ENCODE peak calls at places on chromosomes 11 and 22, in eight cellular contexts. M, I, E, H, O, L, B and N are unnamed samples.

GRCh38 chr11:125954123-125954944 is 8.5 kb downstream of the VSIG10L2 start:
- DNase-seq in M (no peak), I (no peak), E (no peak), H (no peak), O (no peak), L (no peak), B (no peak), N (no peak)

GRCh38 chr22:31680764-31681624 is 19.0 kb upstream of the PISD start:
- DNase-seq in M (no peak), I (peak), E (no peak), H (no peak), O (no peak), L (peak), B (no peak), N (no peak)

GRCh38 chr22:23969071-23969470 is 2.4 kb downstream of the DDTL start:
- DNase-seq in M (no peak), I (no peak), E (no peak), H (no peak), O (no peak), L (no peak), B (no peak), N (no peak)

GRCh38 chr11:116792144-116792868 is 627 bp upstream of the APOA5 start:
- DNase-seq in M (no peak), I (no peak), E (no peak), H (no peak), O (no peak), L (no peak), B (no peak), N (no peak)

GRCh38 chr22:47625013-47625385 is 862.5 kb downstream of the TBC1D22A start:
- DNase-seq in M (no peak), I (no peak), E (no peak), H (no peak), O (no peak), L (no peak), B (no peak), N (no peak)

GRCh38 chr11:130675456-130675855 is 227.0 kb downstream of the ADAMTS15 start:
- DNase-seq in M (no peak), I (peak), E (peak), H (no peak), O (peak), L (no peak), B (no peak), N (no peak)

GRCh38 chr22:49569286-49570031 is 258.2 kb downstream of the BRD1 start:
- DNase-seq in M (no peak), I (peak), E (no peak), H (no peak), O (no peak), L (no peak), B (no peak), N (no peak)

GRCh38 chr11:30254307-30255298 is 23.8 kb downstream of the FSHB start:
- DNase-seq in M (no peak), I (no peak), E (no peak), H (peak), O (no peak), L (no peak), B (no peak), N (no peak)

GRCh38 chr11:1368216-1368615 is 21.5 kb upstream of the BRSK2 start:
- DNase-seq in M (no peak), I (no peak), E (no peak), H (no peak), O (no peak), L (no peak), B (no peak), N (no peak)

GRCh38 chr11:75400110-75400865 is 970 bp downstream of the RPS3 start:
- DNase-seq in M (no peak), I (no peak), E (no peak), H (no peak), O (no peak), L (no peak), B (no peak), N (no peak)

GRCh38 chr11:125102544-125102943 is 8.9 kb downstream of the TMEM218 start:
- DNase-seq in M (no peak), I (no peak), E (no peak), H (no peak), O (peak), L (no peak), B (no peak), N (no peak)

GRCh38 chr11:71490044-71490730 is 36.9 kb upstream of the KRTAP5-7 start:
- DNase-seq in M (no peak), I (no peak), E (no peak), H (no peak), O (no peak), L (no peak), B (no peak), N (no peak)

GRCh38 chr22:26485013-26485412 is 1.3 kb downstream of the SRRD start:
- DNase-seq in M (no peak), I (no peak), E (no peak), H (no peak), O (no peak), L (no peak), B (no peak), N (no peak)

GRCh38 chr11:129814244-129814992 is 1.2 kb upstream of the TMEM45B start:
- DNase-seq in M (no peak), I (no peak), E (peak), H (no peak), O (no peak), L (no peak), B (no peak), N (no peak)

GRCh38 chr11:44329472-44330230 is 19.7 kb upstream of the ALX4 start:
- DNase-seq in M (no peak), I (no peak), E (no peak), H (no peak), O (no peak), L (no peak), B (no peak), N (no peak)

GRCh38 chr22:27959335-27960090 is 40.5 kb upstream of the PITPNB start:
- DNase-seq in M (no peak), I (no peak), E (no peak), H (no peak), O (no peak), L (no peak), B (no peak), N (no peak)

GRCh38 chr22:49151256-49152131 is 676.2 kb downstream of the BRD1 start:
- DNase-seq in M (no peak), I (no peak), E (no peak), H (no peak), O (no peak), L (no peak), B (no peak), N (no peak)

GRCh38 chr11:118922745-118923627 is 2.7 kb downstream of the BCL9L start:
- DNase-seq in M (no peak), I (no peak), E (no peak), H (no peak), O (no peak), L (no peak), B (no peak), N (no peak)

GRCh38 chr11:64804346-64805210 is 1.6 kb upstream of the MAP4K2 start:
- DNase-seq in M (no peak), I (no peak), E (no peak), H (no peak), O (no peak), L (no peak), B (no peak), N (no peak)

GRCh38 chr11:12680246-12680939 is 6.2 kb downstream of the TEAD1 start:
- DNase-seq in M (no peak), I (peak), E (peak), H (peak), O (peak), L (peak), B (peak), N (no peak)

GRCh38 chr11:38593649-38594048 is 1995.6 kb upstream of the RAG2 start:
- DNase-seq in M (no peak), I (no peak), E (no peak), H (no peak), O (no peak), L (no peak), B (no peak), N (no peak)

GRCh38 chr11:107468596-107468995 is 11.0 kb upstream of the CWF19L2 start:
- DNase-seq in M (no peak), I (no peak), E (peak), H (no peak), O (peak), L (no peak), B (no peak), N (no peak)

GRCh38 chr11:69368119-69368880 is 74.3 kb downstream of the MYEOV start:
- DNase-seq in M (no peak), I (no peak), E (no peak), H (no peak), O (no peak), L (peak), B (no peak), N (no peak)

GRCh38 chr11:6622261-6623171 is 3.3 kb upstream of the TPP1 start:
- DNase-seq in M (no peak), I (no peak), E (no peak), H (no peak), O (no peak), L (no peak), B (no peak), N (no peak)

GRCh38 chr11:20854214-20854613 is 184.8 kb downstream of the NELL1 start:
- DNase-seq in M (no peak), I (no peak), E (no peak), H (peak), O (no peak), L (no peak), B (no peak), N (no peak)

GRCh38 chr11:134036484-134037092 is 32.3 kb upstream of the JAM3 start:
- DNase-seq in M (no peak), I (no peak), E (no peak), H (no peak), O (no peak), L (no peak), B (no peak), N (no peak)

GRCh38 chr11:70153133-70153727 is 49.9 kb upstream of the FADD start:
- DNase-seq in M (no peak), I (no peak), E (no peak), H (peak), O (no peak), L (no peak), B (no peak), N (no peak)

GRCh38 chr11:3046641-3047040 is 10.6 kb downstream of the CARS1 start:
- DNase-seq in M (no peak), I (no peak), E (no peak), H (no peak), O (no peak), L (no peak), B (no peak), N (no peak)

GRCh38 chr22:22103078-22103593 is 120.5 kb upstream of the TOP3B start:
- DNase-seq in M (no peak), I (no peak), E (peak), H (peak), O (no peak), L (no peak), B (no peak), N (no peak)

GRCh38 chr11:44979536-44980399 is 29.1 kb upstream of the TP53I11 start:
- DNase-seq in M (no peak), I (peak), E (no peak), H (peak), O (no peak), L (peak), B (peak), N (no peak)

GRCh38 chr11:115334932-115335788 is 169.1 kb downstream of the CADM1 start:
- DNase-seq in M (peak), I (no peak), E (no peak), H (peak), O (no peak), L (no peak), B (no peak), N (peak)

GRCh38 chr22:48778308-48779195 is 1049.1 kb downstream of the BRD1 start:
- DNase-seq in M (no peak), I (no peak), E (no peak), H (no peak), O (no peak), L (no peak), B (no peak), N (no peak)

GRCh38 chr11:57778318-57779037 is 16.9 kb downstream of the CTNND1 start:
- DNase-seq in M (no peak), I (peak), E (peak), H (no peak), O (peak), L (peak), B (peak), N (no peak)

GRCh38 chr11:60970369-60970774 is 1.1 kb upstream of the CD6 start:
- DNase-seq in M (peak), I (peak), E (peak), H (peak), O (peak), L (peak), B (peak), N (peak)

GRCh38 chr11:33533668-33534067 is 167.0 kb downstream of the C11orf91 start:
- DNase-seq in M (no peak), I (no peak), E (no peak), H (no peak), O (no peak), L (no peak), B (no peak), N (no peak)

GRCh38 chr22:43884600-43885318 is 7.1 kb downstream of the PNPLA5 start:
- DNase-seq in M (peak), I (peak), E (peak), H (peak), O (peak), L (peak), B (peak), N (peak)

DNA sequence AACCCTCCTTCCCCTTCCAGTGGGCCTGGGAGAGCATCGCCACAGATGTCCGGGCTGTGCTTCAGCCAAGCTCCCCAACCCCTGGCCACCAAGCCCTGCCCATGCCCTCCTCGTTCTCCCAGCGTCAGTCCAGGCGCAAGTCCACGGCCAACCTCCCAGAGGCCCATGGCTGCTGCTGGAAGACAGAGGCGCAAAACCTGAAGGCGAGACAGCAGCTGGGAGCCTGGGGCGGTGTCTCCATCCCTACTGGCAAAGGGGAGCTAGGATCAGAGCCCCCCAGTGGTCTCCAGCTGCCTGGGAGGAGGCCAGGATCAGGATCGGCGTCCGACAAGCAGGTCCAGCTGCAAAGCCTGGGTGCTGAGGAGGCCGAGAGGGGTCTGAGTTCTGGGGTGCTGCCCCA is 1.9 kb downstream of the TSGA10IP start:
- DNase-seq in M (no peak), I (no peak), E (no peak), H (no peak), O (no peak), L (no peak), B (no peak), N (no peak)
- TF ChIP-seq CTCF in M (no peak), I (no peak), E (no peak), H (no peak), O (no peak), L (no peak), B (no peak), N (no peak)

GRCh38 chr11:76512851-76513653 is 68.2 kb downstream of the EMSY start:
- DNase-seq in M (no peak), I (no peak), E (no peak), H (peak), O (no peak), L (no peak), B (no peak), N (no peak)
- TF ChIP-seq CTCF in M (peak), I (peak), E (peak), H (peak), O (no peak), L (peak), B (peak), N (no peak)

DNA sequence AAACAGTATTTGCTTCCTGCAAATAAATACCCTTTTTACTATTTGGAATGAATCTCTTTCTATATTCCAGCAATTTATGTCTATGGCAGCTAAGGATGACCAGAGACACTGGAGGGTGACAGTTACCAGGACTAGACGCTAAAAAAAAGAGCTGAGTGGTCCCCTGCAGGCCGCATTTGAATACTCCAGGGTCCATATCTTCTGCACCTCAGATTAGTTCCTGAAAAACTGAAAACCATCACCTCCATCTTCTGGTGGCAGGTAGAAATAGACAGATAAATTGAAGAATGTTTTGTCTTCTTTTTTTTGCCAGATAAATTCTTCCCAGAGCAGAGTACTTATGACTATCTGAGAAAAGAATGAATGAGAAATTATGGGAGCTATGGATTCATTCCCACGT is 145.6 kb downstream of the CSNK2A3 start:
- DNase-seq in M (no peak), I (no peak), E (no peak), H (peak), O (no peak), L (no peak), B (no peak), N (no peak)
- TF ChIP-seq CTCF in M (peak), I (no peak), E (peak), H (peak), O (no peak), L (no peak), B (no peak), N (no peak)

DNA sequence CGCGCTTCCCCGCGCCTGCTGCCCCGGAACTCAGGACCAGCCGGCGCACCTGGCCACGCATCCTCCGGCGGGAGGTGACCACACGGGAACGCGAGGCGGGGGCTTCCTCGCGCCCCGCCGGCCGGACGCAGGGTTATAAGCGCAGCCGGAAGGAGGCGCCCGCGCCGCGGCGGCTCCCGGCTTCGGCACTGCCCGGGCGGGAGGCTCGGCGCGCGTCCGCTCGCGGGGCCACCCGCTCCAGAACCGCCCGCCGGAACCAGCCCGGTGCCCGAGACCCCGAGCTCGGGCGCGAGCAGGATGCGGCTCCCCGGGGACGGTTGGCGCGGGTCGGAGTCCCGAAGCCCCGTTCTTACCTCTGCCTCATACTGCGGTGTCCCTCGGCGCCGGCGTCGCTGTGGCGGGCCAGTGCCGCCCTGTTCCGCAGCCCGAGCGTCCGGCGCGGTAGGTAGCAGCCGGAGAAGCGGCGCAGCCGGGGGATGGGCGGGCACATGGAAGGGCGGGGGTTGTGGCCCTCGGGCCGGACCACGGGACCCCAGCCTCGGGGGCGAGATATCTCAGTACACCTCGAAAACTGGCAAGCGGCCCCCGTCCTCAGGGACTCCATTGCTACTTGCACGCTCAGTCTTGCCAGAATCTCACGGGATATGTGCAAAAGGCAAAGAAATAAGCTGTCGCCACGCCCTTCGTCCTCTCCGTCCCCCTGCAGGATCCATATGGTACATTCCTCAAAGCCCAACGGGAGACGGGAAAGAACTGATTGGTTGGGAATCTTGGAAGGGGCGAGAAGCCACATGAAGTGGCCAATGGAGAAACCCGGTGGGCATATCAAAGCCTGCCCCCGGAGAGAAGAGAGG is 23.1 kb downstream of the MICAL3 start:
- DNase-seq in M (peak), I (peak), E (peak), H (peak), O (peak), L (peak), B (peak), N (peak)
- TF ChIP-seq CTCF in M (peak), I (peak), E (peak), H (peak), O (peak), L (no peak), B (peak), N (no peak)